ENCODE peak calls at places on chromosome 6, in six cellular contexts. J, V, F, L, N and X are unnamed samples.

GRCh38 chr6:130183271-130184222 is 39.2 kb downstream of the SAMD3 start:
- ATAC-seq in N (peak), J (peak), L (peak), V (peak), F (peak), X (no peak)

GRCh38 chr6:80438728-80439127 is 332.3 kb downstream of the BCKDHB start:
- ATAC-seq in F (no peak), N (no peak), L (no peak), V (no peak), J (no peak), X (peak)

GRCh38 chr6:103820148-103820547 is 1039.6 kb downstream of the HACE1 start:
- ATAC-seq in L (no peak), F (no peak), J (no peak), N (no peak), V (no peak), X (no peak)

GRCh38 chr6:155152211-155153076 is 111.4 kb upstream of the CLDN20 start:
- ATAC-seq in J (no peak), N (no peak), F (no peak), V (no peak), L (no peak), X (no peak)

GRCh38 chr6:149450679-149451360 is 34.0 kb downstream of the ZC3H12D start:
- ATAC-seq in N (peak), L (no peak), J (peak), V (no peak), F (no peak), X (peak)

GRCh38 chr6:6696867-6697531 is 108.5 kb downstream of the LY86 start:
- ATAC-seq in L (no peak), J (peak), F (no peak), V (no peak), N (no peak), X (no peak)

GRCh38 chr6:116017546-116018276 is 43.0 kb downstream of the FRK start:
- ATAC-seq in J (no peak), L (no peak), F (no peak), V (no peak), N (no peak), X (peak)

GRCh38 chr6:144835322-144835721 is 550.2 kb downstream of the UTRN start:
- ATAC-seq in F (no peak), L (no peak), J (no peak), V (no peak), N (no peak), X (no peak)

GRCh38 chr6:77786935-77787629 is 134.2 kb downstream of the MEI4 start:
- ATAC-seq in L (no peak), J (no peak), N (no peak), F (no peak), V (no peak), X (no peak)

GRCh38 chr6:64266351-64266821 is 630.8 kb downstream of the PHF3 start:
- ATAC-seq in N (no peak), L (no peak), J (no peak), V (no peak), F (no peak), X (no peak)

GRCh38 chr6:161607696-161608297 is 333.9 kb upstream of the AGPAT4 start:
- ATAC-seq in J (no peak), V (no peak), F (no peak), L (no peak), N (no peak), X (no peak)

GRCh38 chr6:96980142-96980541 is 55.6 kb downstream of the KLHL32 start:
- ATAC-seq in L (no peak), J (no peak), N (no peak), F (no peak), V (peak), X (no peak)

GRCh38 chr6:3283241-3283640 is 24.5 kb downstream of the PSMG4 start:
- ATAC-seq in N (no peak), F (no peak), J (no peak), L (no peak), V (no peak), X (no peak)

GRCh38 chr6:69881322-69882151 is 15.2 kb downstream of the COL19A1 start:
- ATAC-seq in V (no peak), L (no peak), N (peak), J (no peak), F (peak), X (peak)

GRCh38 chr6:137272403-137272802 is 53.2 kb upstream of the IFNGR1 start:
- ATAC-seq in N (no peak), V (no peak), J (no peak), L (no peak), F (no peak), X (no peak)

GRCh38 chr6:9025223-9025622 is 589.9 kb upstream of the SLC35B3 start:
- ATAC-seq in N (no peak), L (no peak), V (no peak), J (no peak), F (no peak), X (no peak)